ENCODE peak calls at places on chromosomes 6 and 20, in seven cellular contexts. Y, D, C, S, T, Z and V are unnamed samples.

GRCh38 chr6:34000281-34000680 is 145.6 kb downstream of the GRM4 start:
- DNase-seq in D (no peak), Z (no peak), T (no peak), Y (no peak), C (no peak), S (no peak), V (no peak)

GRCh38 chr6:133948472-133948871 is 4.6 kb upstream of the TBPL1 start:
- DNase-seq in T (no peak), Y (no peak), Z (no peak), C (no peak), D (no peak), S (no peak), V (no peak)

GRCh38 chr20:20490673-20491072 is 122.8 kb downstream of the INSM1 start:
- DNase-seq in D (no peak), Z (no peak), Y (no peak), C (no peak), S (no peak), T (no peak), V (no peak)

GRCh38 chr6:11366934-11367637 is 134.6 kb upstream of the NEDD9 start:
- DNase-seq in C (no peak), Y (no peak), T (peak), S (no peak), Z (no peak), D (no peak), V (no peak)

GRCh38 chr20:11807070-11807741 is 110.5 kb upstream of the BTBD3 start:
- DNase-seq in T (peak), Z (no peak), Y (no peak), C (no peak), D (no peak), S (no peak), V (no peak)

GRCh38 chr6:144574796-144575195 is 289.7 kb downstream of the UTRN start:
- DNase-seq in Z (no peak), C (no peak), D (no peak), T (no peak), S (no peak), Y (no peak), V (no peak)

GRCh38 chr20:36854343-36855240 is 21.3 kb upstream of the TLDC2 start:
- DNase-seq in Y (no peak), C (no peak), S (peak), Z (no peak), T (peak), D (no peak), V (no peak)

GRCh38 chr6:34331361-34332050 is 61.0 kb downstream of the NUDT3 start:
- DNase-seq in Z (no peak), S (no peak), Y (no peak), D (no peak), C (no peak), T (no peak), V (no peak)

GRCh38 chr6:131979515-131980337 is 28.6 kb upstream of the CCN2 start:
- DNase-seq in T (peak), S (no peak), Y (no peak), C (no peak), Z (no peak), D (no peak), V (no peak)

GRCh38 chr20:18527339-18527738 is 19.6 kb downstream of the SEC23B start:
- DNase-seq in C (no peak), Y (no peak), D (no peak), T (no peak), Z (no peak), S (no peak), V (no peak)

GRCh38 chr6:66926060-66926459 is 1219.0 kb upstream of the EYS start:
- DNase-seq in Y (no peak), T (peak), D (no peak), C (peak), S (no peak), Z (peak), V (no peak)

GRCh38 chr6:50724381-50725124 is 11.2 kb downstream of the TFAP2D start:
- DNase-seq in Z (no peak), C (peak), D (no peak), Y (no peak), T (no peak), S (no peak), V (no peak)

GRCh38 chr6:35415065-35415880 is 36.9 kb upstream of the FANCE start:
- DNase-seq in T (peak), C (peak), Z (peak), Y (no peak), S (peak), D (peak), V (no peak)

GRCh38 chr6:109978174-109979032 is at the start of gene GPR6:
- DNase-seq in D (peak), C (peak), Y (peak), T (peak), Z (peak), S (peak), V (peak)

GRCh38 chr6:7976485-7977010 is 66.0 kb upstream of the TXNDC5 start:
- DNase-seq in C (peak), S (no peak), T (no peak), Z (no peak), D (no peak), Y (no peak), V (no peak)

GRCh38 chr20:61115627-61116026 is 136.4 kb upstream of the CDH4 start:
- DNase-seq in C (no peak), S (no peak), D (no peak), T (no peak), Z (peak), Y (no peak), V (no peak)